ENCODE peak calls at places on chromosome 1, in four cellular contexts. M is breast epithelium, Z is heart left ventricle, U is H7. A is an unnamed sample.

GRCh38 chr1:62401034-62401433 is 35.8 kb upstream of the USP1 start:
- DNase-seq in M (no peak), Z (no peak), U (peak; percentile 51), A (no peak)

GRCh38 chr1:218478336-218478735 is 133.2 kb downstream of the TGFB2 start:
- DNase-seq in M (no peak), Z (no peak), U (no peak), A (no peak)

GRCh38 chr1:6599141-6599975 is 3.3 kb downstream of the KLHL21 start:
- DNase-seq in M (no peak), Z (no peak), U (no peak), A (no peak)

GRCh38 chr1:65056866-65057265 is 90.5 kb upstream of the JAK1 start:
- DNase-seq in M (no peak), Z (no peak), U (no peak), A (no peak)

GRCh38 chr1:223140551-223140950 is 2.5 kb downstream of the TLR5 start:
- DNase-seq in M (no peak), Z (no peak), U (no peak), A (no peak)

GRCh38 chr1:87642581-87643129 is 314.0 kb downstream of the LMO4 start:
- DNase-seq in M (no peak), Z (no peak), U (peak; percentile 14), A (no peak)

GRCh38 chr1:114234408-114235119 is 80.9 kb upstream of the SYT6 start:
- DNase-seq in M (no peak), Z (no peak), U (no peak), A (no peak)

GRCh38 chr1:24666794-24667193 is 23.7 kb downstream of the SRRM1 start:
- DNase-seq in M (no peak), Z (no peak), U (no peak), A (no peak)

GRCh38 chr1:109498161-109498801 is 4.4 kb downstream of the CYB561D1 start:
- DNase-seq in M (no peak), Z (no peak), U (peak; percentile 84), A (no peak)

GRCh38 chr1:218633238-218633948 is 288.3 kb downstream of the TGFB2 start:
- DNase-seq in M (no peak), Z (no peak), U (peak; percentile 8), A (peak; percentile 43)

GRCh38 chr1:180230416-180230790 is 339 bp downstream of the LHX4 start:
- DNase-seq in M (no peak), Z (no peak), U (peak; percentile 88), A (no peak)

GRCh38 chr1:52365091-52365745 is 787 bp downstream of the CC2D1B start:
- DNase-seq in M (no peak), Z (peak; percentile 61), U (peak; percentile 72), A (peak; percentile 26)

GRCh38 chr1:233295775-233296322 is 324 bp upstream of the PCNX2 start:
- DNase-seq in M (no peak), Z (no peak), U (no peak), A (no peak)

GRCh38 chr1:19068639-19069276 is 112.3 kb upstream of the IFFO2 start:
- DNase-seq in M (no peak), Z (no peak), U (peak; percentile 56), A (no peak)

GRCh38 chr1:103497404-103497803 is 28.1 kb upstream of the RNPC3 start:
- DNase-seq in M (no peak), Z (no peak), U (no peak), A (no peak)

DNA sequence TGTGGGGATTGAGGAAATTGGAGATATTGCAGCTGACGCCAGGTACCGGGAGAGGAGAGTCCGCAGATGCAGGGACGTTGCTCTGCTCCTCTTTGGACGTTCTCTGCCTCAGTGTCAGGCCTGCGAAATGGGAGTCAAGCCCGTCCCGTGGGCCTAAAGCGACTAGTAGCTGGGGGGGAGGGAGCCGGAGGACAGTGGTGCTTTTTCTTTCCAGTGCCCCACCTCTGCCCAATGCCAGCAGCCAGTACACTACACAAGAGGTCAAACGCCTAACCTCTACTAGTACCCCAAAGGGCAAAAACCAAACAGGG is 413.6 kb upstream of the ESRRG start:
- DNase-seq in M (no peak), Z (no peak), U (peak; percentile 50), A (no peak)
- H3K4me3 ChIP-seq in M (peak overlapping the region; percentile 65), Z (no peak overlapping the region), U (peak overlapping the region; percentile 57), A (no peak overlapping the region)

GRCh38 chr1:198564716-198565115 is 24.2 kb upstream of the ATP6V1G3 start:
- DNase-seq in M (no peak), Z (no peak), U (no peak), A (no peak)
- H3K4me3 ChIP-seq in M (no peak overlapping the region), Z (no peak overlapping the region), U (no peak overlapping the region), A (no peak overlapping the region)

DNA sequence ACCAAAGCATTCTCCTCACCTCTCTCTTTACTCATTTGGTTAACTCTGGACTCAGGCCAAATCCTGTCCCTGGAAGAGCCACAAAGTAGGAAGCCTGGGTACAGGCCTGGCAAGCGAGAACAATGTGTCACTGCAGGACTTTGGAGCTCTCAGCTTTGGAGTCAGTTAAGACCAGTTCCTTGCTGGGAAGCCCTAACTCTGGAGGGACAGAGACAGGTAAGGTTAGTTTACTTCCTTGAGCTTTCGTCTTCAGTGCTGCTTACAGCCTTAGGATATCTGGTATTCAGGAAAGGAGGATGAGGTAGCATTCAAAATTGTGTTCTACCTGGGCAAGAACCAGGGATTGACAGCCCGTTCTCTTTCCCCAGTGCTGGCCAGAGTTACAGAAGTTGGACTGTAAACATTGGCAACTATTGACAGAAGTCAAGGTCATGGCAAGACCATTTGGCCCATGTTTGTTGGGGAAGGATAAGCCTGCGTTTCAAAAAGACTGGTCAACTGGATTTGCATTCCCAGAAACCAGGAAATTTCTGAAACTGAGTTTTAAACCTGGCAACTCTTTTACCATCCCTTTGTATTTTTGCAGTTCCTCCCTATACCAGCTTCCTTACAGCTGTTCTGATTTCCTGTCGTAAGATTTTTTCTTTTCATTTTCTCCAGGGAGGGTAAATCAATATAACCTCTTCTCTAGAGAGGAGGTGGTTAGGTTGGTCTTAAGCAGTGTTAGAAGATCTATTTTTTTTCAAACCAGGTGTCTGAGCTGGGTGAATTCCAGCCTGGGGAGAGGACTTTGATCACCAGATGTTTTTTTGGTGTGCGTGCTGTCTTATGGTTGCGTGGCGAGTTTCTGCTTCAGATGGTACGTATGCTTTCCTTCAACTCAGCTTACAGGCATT is at the start of gene C4BPB:
- DNase-seq in M (no peak), Z (no peak), U (no peak), A (no peak)
- H3K4me3 ChIP-seq in M (no peak within 1 kb of the TSS), Z (no peak within 1 kb of the TSS), U (no peak within 1 kb of the TSS), A (no peak within 1 kb of the TSS)

DNA sequence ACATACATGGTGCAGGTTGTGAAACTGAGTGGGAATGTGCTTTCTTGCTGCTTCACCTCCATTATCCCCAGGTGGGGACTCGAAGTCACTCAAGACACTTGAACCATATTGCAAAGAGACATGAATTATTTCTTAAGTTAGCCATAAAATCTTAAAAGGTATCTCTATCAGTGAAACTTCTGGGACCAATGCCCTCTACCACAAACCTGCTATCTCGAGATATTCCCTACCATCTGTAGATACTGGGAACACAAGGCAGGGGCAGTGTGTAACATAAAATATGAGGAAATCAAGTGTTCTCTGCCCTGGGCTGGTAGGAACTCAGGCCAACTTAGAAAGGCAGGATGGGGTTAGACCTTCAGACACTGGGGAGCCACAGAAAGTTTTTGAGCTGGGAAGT is 1.3 kb upstream of the CD58 start:
- DNase-seq in M (no peak), Z (no peak), U (no peak), A (no peak)
- H3K4me3 ChIP-seq in M (no peak overlapping the region), Z (no peak overlapping the region), U (no peak overlapping the region), A (no peak overlapping the region)

GRCh38 chr1:206699626-206700025 is 14.9 kb downstream of the MAPKAPK2 start:
- DNase-seq in M (no peak), Z (no peak), U (no peak), A (no peak)
- H3K4me3 ChIP-seq in M (no peak overlapping the region), Z (no peak overlapping the region), U (no peak overlapping the region), A (no peak overlapping the region)

DNA sequence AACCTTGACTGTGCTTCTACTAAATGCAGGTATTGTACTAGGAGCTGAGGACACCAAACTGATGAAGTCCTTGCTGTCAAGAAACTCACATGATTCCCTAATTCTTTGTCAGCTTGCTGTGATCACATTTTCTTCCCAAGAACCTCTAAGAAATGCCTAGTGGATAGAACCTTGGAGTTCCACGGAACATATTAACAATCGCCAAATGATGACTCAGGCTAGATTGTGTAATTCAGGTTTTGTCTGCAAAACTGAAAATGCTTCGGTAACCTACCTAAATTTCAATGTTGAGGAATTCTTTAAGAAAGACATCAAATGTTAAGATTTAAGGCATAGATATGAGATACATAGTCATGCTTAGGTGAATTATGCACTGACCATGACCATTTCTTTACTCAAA is 1.7 kb upstream of the GADD45A start:
- DNase-seq in M (no peak), Z (no peak), U (no peak), A (peak; percentile 48)
- H3K4me3 ChIP-seq in M (no peak overlapping the region), Z (no peak overlapping the region), U (no peak overlapping the region), A (peak overlapping the region; percentile 5)

DNA sequence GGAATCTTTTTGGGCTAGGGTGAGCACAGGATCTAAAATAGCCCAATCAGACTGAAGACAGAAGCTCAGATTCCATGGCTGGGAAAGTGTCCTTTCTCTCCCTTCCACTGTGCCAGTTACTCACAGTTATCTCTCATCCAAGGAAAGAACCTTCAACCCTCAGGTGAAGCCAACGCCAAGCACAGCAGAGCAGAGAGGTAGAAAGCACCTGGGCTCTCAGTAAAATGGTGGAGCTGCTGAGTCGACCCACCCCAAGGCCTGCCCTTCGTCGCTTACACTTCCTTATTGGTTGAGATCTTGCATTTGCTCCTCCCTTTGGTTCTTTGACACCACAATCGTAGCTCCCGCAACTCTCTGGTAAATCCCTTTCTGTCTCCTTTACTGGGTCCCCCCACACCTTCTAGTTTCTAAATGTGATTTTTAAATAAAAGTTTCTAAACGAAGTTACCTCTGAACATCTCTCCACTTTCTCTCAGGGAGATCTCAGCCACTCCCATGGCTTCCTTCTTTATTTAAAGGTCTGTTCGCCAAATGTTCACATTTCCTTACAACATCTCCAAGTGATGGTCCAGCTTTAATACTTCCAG is 27.5 kb upstream of the SLC30A1 start:
- DNase-seq in M (no peak), Z (no peak), U (no peak), A (no peak)
- H3K4me3 ChIP-seq in M (no peak overlapping the region), Z (no peak overlapping the region), U (no peak overlapping the region), A (no peak overlapping the region)

GRCh38 chr1:61092643-61093042 is 10.3 kb downstream of the NFIA start:
- DNase-seq in M (no peak), Z (no peak), U (no peak), A (no peak)
- H3K4me3 ChIP-seq in M (no peak overlapping the region), Z (no peak overlapping the region), U (no peak overlapping the region), A (no peak overlapping the region)

GRCh38 chr1:156357977-156358376 is 11.0 kb upstream of the RHBG start:
- DNase-seq in M (no peak), Z (no peak), U (no peak), A (no peak)

GRCh38 chr1:156356875-156357534 is 12.0 kb upstream of the RHBG start:
- DNase-seq in M (peak; percentile 61), Z (peak; percentile 68), U (peak; percentile 97), A (no peak)

GRCh38 chr1:156360534-156360933 is 8.5 kb upstream of the RHBG start:
- DNase-seq in M (no peak), Z (no peak), U (no peak), A (no peak)

GRCh38 chr1:156359973-156360372 is 9.0 kb upstream of the RHBG start:
- DNase-seq in M (no peak), Z (no peak), U (peak; percentile 72), A (no peak)

GRCh38 chr1:156356262-156356874 is 12.6 kb upstream of the RHBG start:
- DNase-seq in M (no peak), Z (no peak), U (no peak), A (no peak)
- H3K4me3 ChIP-seq in M (no peak overlapping the region), Z (no peak overlapping the region), U (peak overlapping the region; percentile 42), A (no peak overlapping the region)

GRCh38 chr1:27526569-27527222 is 36.7 kb upstream of the WASF2 start:
- DNase-seq in M (no peak), Z (no peak), U (no peak), A (no peak)
- H3K4me3 ChIP-seq in M (peak overlapping the region; percentile 70), Z (no peak overlapping the region), U (peak overlapping the region; percentile 59), A (no peak overlapping the region)